ENCODE peak calls at places on chromosomes 3 and 15, in four cellular contexts. One of them, this sample, is unnamed. For H3K4me1, the result is how much of the 10 kb centered on the place peaks cover.

GRCh38 chr3:98259707-98260106 is 4.3 kb upstream of the OR5H6 start:
- DNase-seq in SJSA1: no peak
- DNase-seq in SK-N-SH: peak
- DNase-seq in hepatocyte: no peak
- DNase-seq in this sample: no peak

GRCh38 chr3:73580343-73580742 is 44.4 kb downstream of the PDZRN3 start:
- DNase-seq in SJSA1: no peak
- DNase-seq in SK-N-SH: no peak
- DNase-seq in hepatocyte: peak
- DNase-seq in this sample: no peak

GRCh38 chr15:48667701-48668100 is 22.2 kb upstream of the FBN1 start:
- DNase-seq in SJSA1: peak
- DNase-seq in SK-N-SH: no peak
- DNase-seq in hepatocyte: no peak
- DNase-seq in this sample: no peak

GRCh38 chr15:43067717-43068461 is 37.9 kb downstream of the UBR1 start:
- DNase-seq in SJSA1: peak
- DNase-seq in SK-N-SH: no peak
- DNase-seq in hepatocyte: peak
- DNase-seq in this sample: no peak

GRCh38 chr3:70982700-70983140 is 600.8 kb downstream of the FOXP1 start:
- DNase-seq in SJSA1: peak
- DNase-seq in SK-N-SH: no peak
- DNase-seq in hepatocyte: peak
- DNase-seq in this sample: no peak

GRCh38 chr3:186772886-186773417 is 10.4 kb upstream of the EIF4A2 start:
- DNase-seq in SJSA1: no peak
- DNase-seq in SK-N-SH: peak
- DNase-seq in hepatocyte: peak
- DNase-seq in this sample: peak

GRCh38 chr3:156553705-156554356 is 1.1 kb downstream of the SSR3 start:
- DNase-seq in SJSA1: no peak
- DNase-seq in SK-N-SH: peak
- DNase-seq in hepatocyte: peak
- DNase-seq in this sample: peak

GRCh38 chr3:187567026-187567425 is 103.2 kb downstream of the SST start:
- DNase-seq in SJSA1: no peak
- DNase-seq in SK-N-SH: no peak
- DNase-seq in hepatocyte: no peak
- DNase-seq in this sample: no peak

GRCh38 chr15:89802231-89802928 is 12.3 kb downstream of the ANPEP start:
- DNase-seq in SJSA1: no peak
- DNase-seq in SK-N-SH: peak
- DNase-seq in hepatocyte: no peak
- DNase-seq in this sample: peak

GRCh38 chr15:96261575-96262034 is 68.9 kb upstream of the NR2F2 start:
- DNase-seq in SJSA1: no peak
- DNase-seq in SK-N-SH: no peak
- DNase-seq in hepatocyte: peak
- DNase-seq in this sample: no peak

GRCh38 chr15:29567336-29567735 is 254.9 kb downstream of the TJP1 start:
- DNase-seq in SJSA1: no peak
- DNase-seq in SK-N-SH: no peak
- DNase-seq in hepatocyte: no peak
- DNase-seq in this sample: no peak

GRCh38 chr15:34154725-34155204 is 52.9 kb downstream of the PGBD4 start:
- DNase-seq in SJSA1: peak
- DNase-seq in SK-N-SH: no peak
- DNase-seq in hepatocyte: peak
- DNase-seq in this sample: no peak

GRCh38 chr15:62391565-62392262 is 226.6 kb upstream of the C2CD4B start:
- DNase-seq in SJSA1: peak
- DNase-seq in SK-N-SH: peak
- DNase-seq in hepatocyte: peak
- DNase-seq in this sample: peak

GRCh38 chr3:88280326-88280725 is 130.6 kb downstream of the C3orf38 start:
- DNase-seq in SJSA1: no peak
- DNase-seq in SK-N-SH: no peak
- DNase-seq in hepatocyte: no peak
- DNase-seq in this sample: no peak

GRCh38 chr3:89847955-89848354 is 740.5 kb downstream of the EPHA3 start:
- DNase-seq in SJSA1: no peak
- DNase-seq in SK-N-SH: no peak
- DNase-seq in hepatocyte: no peak
- DNase-seq in this sample: peak

GRCh38 chr15:85099195-85099803 is 117.6 kb downstream of the PDE8A start:
- DNase-seq in SJSA1: no peak
- DNase-seq in SK-N-SH: no peak
- DNase-seq in hepatocyte: no peak
- DNase-seq in this sample: no peak

GRCh38 chr15:75407083-75407482 is 38.7 kb upstream of the MAN2C1 start:
- DNase-seq in SJSA1: no peak
- DNase-seq in SK-N-SH: no peak
- DNase-seq in hepatocyte: no peak
- DNase-seq in this sample: no peak

GRCh38 chr3:149227591-149228268 is 6.1 kb upstream of the CP start:
- DNase-seq in SJSA1: no peak
- DNase-seq in SK-N-SH: no peak
- DNase-seq in hepatocyte: no peak
- DNase-seq in this sample: no peak

GRCh38 chr3:149221783-149222517 is at the start of gene CP:
- DNase-seq in SJSA1: peak
- DNase-seq in SK-N-SH: no peak
- DNase-seq in hepatocyte: no peak
- DNase-seq in this sample: no peak

GRCh38 chr3:149223461-149223820 is 1.8 kb upstream of the CP start:
- DNase-seq in SJSA1: no peak
- DNase-seq in SK-N-SH: no peak
- DNase-seq in hepatocyte: no peak
- DNase-seq in this sample: no peak

GRCh38 chr3:149224736-149225594 is 3.3 kb upstream of the CP start:
- DNase-seq in SJSA1: peak
- DNase-seq in SK-N-SH: peak
- DNase-seq in hepatocyte: peak
- DNase-seq in this sample: peak
- H3K4me3 ChIP-seq in SJSA1: peak
- H3K4me3 ChIP-seq in SK-N-SH: peak
- H3K4me3 ChIP-seq in hepatocyte: no peak
- H3K4me3 ChIP-seq in this sample: no peak

DNA sequence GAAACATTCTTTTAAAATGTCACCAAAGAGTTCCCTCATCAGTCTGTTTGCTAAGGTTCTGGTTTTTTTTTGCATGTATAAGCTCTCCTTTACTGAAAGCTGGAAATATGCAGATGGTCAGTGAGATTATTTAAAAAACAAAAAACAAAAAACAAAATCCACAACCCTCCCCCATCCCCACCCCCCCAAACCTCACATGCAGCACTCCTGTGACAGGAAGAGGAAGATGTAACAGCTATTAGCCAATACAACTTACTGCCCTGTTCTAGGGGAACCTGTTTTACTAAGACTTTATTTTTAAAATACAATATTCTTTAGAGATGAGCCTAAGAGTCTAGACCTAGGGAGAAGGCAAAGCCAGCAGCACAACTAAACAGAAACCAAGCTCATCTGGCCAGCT is 39.5 kb downstream of the ANP32A start:
- DNase-seq in SJSA1: no peak
- DNase-seq in SK-N-SH: no peak
- DNase-seq in hepatocyte: no peak
- DNase-seq in this sample: no peak
- H3K4me1 ChIP-seq in SJSA1: under half
- H3K4me1 ChIP-seq in SK-N-SH: under half
- H3K4me1 ChIP-seq in hepatocyte: under half
- H3K4me1 ChIP-seq in this sample: under half

GRCh38 chr3:69352305-69353087 is 33.4 kb downstream of the FRMD4B start:
- DNase-seq in SJSA1: no peak
- DNase-seq in SK-N-SH: no peak
- DNase-seq in hepatocyte: no peak
- DNase-seq in this sample: no peak
- H3K4me3 ChIP-seq in SJSA1: no peak
- H3K4me3 ChIP-seq in SK-N-SH: no peak
- H3K4me3 ChIP-seq in hepatocyte: no peak
- H3K4me3 ChIP-seq in this sample: no peak

GRCh38 chr3:33807190-33807589 is 8.8 kb downstream of the PDCD6IP start:
- DNase-seq in SJSA1: no peak
- DNase-seq in SK-N-SH: no peak
- DNase-seq in hepatocyte: no peak
- DNase-seq in this sample: peak
- H3K4me1 ChIP-seq in SJSA1: under half
- H3K4me1 ChIP-seq in SK-N-SH: under half
- H3K4me1 ChIP-seq in hepatocyte: under half
- H3K4me1 ChIP-seq in this sample: under half

GRCh38 chr3:190734490-190734889 is 128.0 kb downstream of the GMNC start:
- DNase-seq in SJSA1: no peak
- DNase-seq in SK-N-SH: no peak
- DNase-seq in hepatocyte: no peak
- DNase-seq in this sample: no peak

GRCh38 chr3:190738756-190739155 is 123.7 kb downstream of the GMNC start:
- DNase-seq in SJSA1: no peak
- DNase-seq in SK-N-SH: no peak
- DNase-seq in hepatocyte: no peak
- DNase-seq in this sample: no peak

GRCh38 chr3:190741788-190742187 is 120.7 kb downstream of the GMNC start:
- DNase-seq in SJSA1: no peak
- DNase-seq in SK-N-SH: no peak
- DNase-seq in hepatocyte: no peak
- DNase-seq in this sample: no peak

GRCh38 chr3:190737451-190737850 is 125.0 kb downstream of the GMNC start:
- DNase-seq in SJSA1: no peak
- DNase-seq in SK-N-SH: no peak
- DNase-seq in hepatocyte: no peak
- DNase-seq in this sample: no peak

GRCh38 chr3:190739726-190740230 is 122.7 kb downstream of the GMNC start:
- DNase-seq in SJSA1: no peak
- DNase-seq in SK-N-SH: no peak
- DNase-seq in hepatocyte: no peak
- DNase-seq in this sample: no peak
- H3K4me3 ChIP-seq in SJSA1: no peak
- H3K4me3 ChIP-seq in SK-N-SH: no peak
- H3K4me3 ChIP-seq in hepatocyte: no peak
- H3K4me3 ChIP-seq in this sample: no peak

GRCh38 chr3:14430706-14431470 is 28.5 kb downstream of the SLC6A6 start:
- DNase-seq in SJSA1: no peak
- DNase-seq in SK-N-SH: no peak
- DNase-seq in hepatocyte: no peak
- DNase-seq in this sample: no peak
- H3K4me1 ChIP-seq in SJSA1: half or more
- H3K4me1 ChIP-seq in SK-N-SH: under half
- H3K4me1 ChIP-seq in hepatocyte: under half
- H3K4me1 ChIP-seq in this sample: under half

DNA sequence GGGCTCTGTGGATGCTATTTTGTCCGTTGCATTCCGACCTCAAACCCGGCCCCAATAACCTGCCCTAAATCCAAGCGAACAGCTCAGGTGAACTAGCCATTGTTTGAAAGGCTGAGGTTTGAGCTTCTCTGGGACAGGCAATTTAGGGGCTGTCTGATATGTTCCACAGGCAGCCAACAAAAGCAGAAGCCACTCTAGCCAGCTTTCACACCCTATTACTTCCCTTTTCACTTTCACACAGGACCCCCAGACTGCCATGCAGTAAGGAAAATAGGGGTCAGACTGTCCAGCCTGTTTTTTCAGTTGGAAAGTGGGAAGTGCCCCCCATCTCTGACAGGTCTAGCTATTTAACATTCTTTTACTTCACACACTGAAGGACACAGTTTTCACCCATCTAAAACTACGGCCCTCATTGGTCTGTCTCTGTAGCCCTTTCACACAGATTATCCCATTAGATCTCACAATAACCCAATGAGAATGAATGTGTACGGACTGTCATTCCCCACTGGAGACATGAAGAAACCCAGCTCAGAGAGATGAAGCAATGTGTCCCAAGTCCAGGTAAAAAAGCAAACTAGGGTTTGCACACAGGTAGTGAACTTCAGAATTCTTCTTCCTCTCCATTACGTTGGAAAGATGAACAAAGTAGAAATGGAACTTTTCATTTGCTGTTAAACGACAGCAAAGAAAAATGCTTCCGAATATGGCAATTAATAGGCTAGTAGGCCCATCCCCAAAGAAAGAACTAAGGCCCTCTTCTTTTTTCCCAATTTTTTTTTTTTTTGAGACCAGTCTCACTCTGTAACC is 1.9 kb downstream of the CCDC12 start:
- DNase-seq in SJSA1: no peak
- DNase-seq in SK-N-SH: no peak
- DNase-seq in hepatocyte: no peak
- DNase-seq in this sample: no peak
- H3K4me3 ChIP-seq in SJSA1: no peak
- H3K4me3 ChIP-seq in SK-N-SH: peak
- H3K4me3 ChIP-seq in hepatocyte: no peak
- H3K4me3 ChIP-seq in this sample: no peak

This sample was measured in small intestine.